ENCODE peak calls at places on chromosomes 4 and X, in ten cellular contexts. I, L, G, Q, C, B, E, T, M and D are unnamed samples.

GRCh38 chr4:80125252-80126177 is 52.5 kb upstream of the ANTXR2 start:
- DNase-seq in I (no peak), L (peak; percentile 18), G (no peak), Q (no peak), C (peak; percentile 28), B (peak; percentile 50), E (no peak), T (no peak), M (no peak), D (no peak)

GRCh38 chr4:41505161-41505653 is 32.8 kb upstream of the LIMCH1 start:
- DNase-seq in I (no peak), L (no peak), G (peak; percentile 67), Q (no peak), C (no peak), B (no peak), E (no peak), T (no peak), M (no peak), D (peak; percentile 57)

GRCh38 chr4:184503869-184504300 is 29.5 kb upstream of the IRF2 start:
- DNase-seq in I (no peak), L (no peak), G (no peak), Q (no peak), C (no peak), B (no peak), E (peak; percentile 82), T (no peak), M (no peak), D (no peak)

GRCh38 chr4:176270669-176271068 is 1.6 kb upstream of the ASB5 start:
- DNase-seq in I (no peak), L (peak; percentile 93), G (no peak), Q (no peak), C (no peak), B (no peak), E (no peak), T (peak; percentile 78), M (peak; percentile 83), D (no peak)

GRCh38 chrX:119942831-119943184 is 743 bp downstream of the NKAP start:
- DNase-seq in I (no peak), L (no peak), G (no peak), Q (no peak), C (peak; percentile 11), B (no peak), E (no peak), T (no peak), M (no peak), D (no peak)

GRCh38 chr4:145786261-145786660 is 106.3 kb downstream of the C4orf51 start:
- DNase-seq in I (no peak), L (no peak), G (no peak), Q (no peak), C (no peak), B (no peak), E (no peak), T (no peak), M (no peak), D (no peak)

GRCh38 chr4:21991050-21991449 is 42.5 kb upstream of the KCNIP4 start:
- DNase-seq in I (no peak), L (no peak), G (no peak), Q (no peak), C (no peak), B (no peak), E (no peak), T (peak; percentile 85), M (no peak), D (no peak)

GRCh38 chr4:123298798-123299197 is 97.8 kb upstream of the SPRY1 start:
- DNase-seq in I (no peak), L (no peak), G (no peak), Q (no peak), C (no peak), B (no peak), E (no peak), T (no peak), M (no peak), D (no peak)

GRCh38 chr4:792729-793108 is 33.2 kb downstream of the CPLX1 start:
- DNase-seq in I (no peak), L (no peak), G (no peak), Q (no peak), C (no peak), B (no peak), E (no peak), T (no peak), M (no peak), D (no peak)

GRCh38 chr4:123599920-123600394 is 203.4 kb downstream of the SPRY1 start:
- DNase-seq in I (peak; percentile 62), L (no peak), G (peak; percentile 24), Q (peak; percentile 93), C (peak; percentile 41), B (peak; percentile 73), E (no peak), T (peak; percentile 79), M (no peak), D (peak; percentile 84)

GRCh38 chr4:2831611-2832308 is 11.9 kb upstream of the ADD1 start:
- DNase-seq in I (peak; percentile 22), L (no peak), G (peak; percentile 23), Q (peak; percentile 83), C (no peak), B (no peak), E (no peak), T (peak; percentile 64), M (no peak), D (no peak)

GRCh38 chr4:140131663-140132229 is 22.2 kb downstream of the MAML3 start:
- DNase-seq in I (no peak), L (no peak), G (no peak), Q (no peak), C (no peak), B (no peak), E (no peak), T (no peak), M (no peak), D (no peak)

GRCh38 chr4:116878280-116878679 is 207.1 kb downstream of the TRAM1L1 start:
- DNase-seq in I (no peak), L (no peak), G (peak; percentile 2), Q (no peak), C (no peak), B (no peak), E (no peak), T (no peak), M (no peak), D (no peak)

GRCh38 chr4:9762823-9763475 is 18.5 kb upstream of the DRD5 start:
- DNase-seq in I (peak; percentile 51), L (peak; percentile 70), G (peak; percentile 59), Q (no peak), C (peak; percentile 40), B (peak; percentile 87), E (no peak), T (no peak), M (peak; percentile 45), D (no peak)
- TF ChIP-seq CTCF in I (peak; percentile 37), L (peak; percentile 89), G (peak; percentile 14), Q (peak; percentile 48), C (peak; percentile 70), B (peak; percentile 96), E (peak; percentile 61), T (peak; percentile 45), M (peak; percentile 67), D (peak; percentile 70)

DNA sequence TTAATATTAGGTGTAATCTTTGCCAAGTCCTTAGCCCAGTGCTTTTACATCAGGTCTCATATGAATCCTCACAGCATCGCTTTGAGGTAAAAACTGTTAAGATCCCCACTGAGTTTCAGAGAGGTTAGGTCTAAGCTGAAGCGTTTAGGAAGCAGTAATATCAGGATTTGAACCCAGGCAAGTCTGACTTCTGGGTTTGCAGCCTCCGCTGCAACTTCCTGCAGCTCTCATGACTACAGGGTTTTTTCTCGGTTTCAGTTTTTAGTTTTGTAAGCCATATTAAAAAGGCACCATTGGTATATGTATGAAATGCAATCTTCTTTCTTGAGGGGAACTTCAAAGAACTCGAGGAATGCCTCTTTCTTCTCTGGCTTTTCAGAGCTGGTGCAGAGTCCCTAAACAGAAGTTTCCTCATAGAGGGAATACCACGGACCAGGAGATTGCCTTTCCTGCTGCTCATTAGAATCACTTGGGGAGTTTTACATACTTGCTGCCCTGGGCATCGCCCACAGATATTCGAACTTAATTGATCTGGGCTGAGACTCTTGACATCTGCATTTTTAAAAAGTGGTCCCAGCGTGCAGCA is 6.5 kb downstream of the MTM1 start:
- DNase-seq in I (no peak), L (no peak), G (no peak), Q (no peak), C (no peak), B (no peak), E (no peak), T (no peak), M (no peak), D (no peak)
- H3K4me1 ChIP-seq in I (peaks cover 74% of the 10 kb centered on the region), L (peaks cover 21% of the 10 kb centered on the region), G (no peaks in the 10 kb centered on the region), Q (peaks cover 15% of the 10 kb centered on the region), C (no peaks in the 10 kb centered on the region), B (peaks cover 32% of the 10 kb centered on the region), E (peaks cover 26% of the 10 kb centered on the region), T (peaks cover 12% of the 10 kb centered on the region), M (peaks cover 59% of the 10 kb centered on the region), D (no peaks in the 10 kb centered on the region)

GRCh38 chrX:10130354-10130753 is 26.4 kb upstream of the CLCN4 start:
- DNase-seq in I (no peak), L (no peak), G (no peak), Q (no peak), C (no peak), B (no peak), E (no peak), T (no peak), M (no peak), D (no peak)

GRCh38 chrX:10126834-10127233 is 29.9 kb upstream of the CLCN4 start:
- DNase-seq in I (no peak), L (no peak), G (no peak), Q (no peak), C (no peak), B (no peak), E (no peak), T (no peak), M (no peak), D (no peak)

GRCh38 chrX:10126044-10126443 is 30.7 kb upstream of the CLCN4 start:
- DNase-seq in I (no peak), L (no peak), G (no peak), Q (no peak), C (no peak), B (no peak), E (no peak), T (no peak), M (no peak), D (no peak)

GRCh38 chrX:10129229-10129628 is 27.5 kb upstream of the CLCN4 start:
- DNase-seq in I (no peak), L (no peak), G (no peak), Q (no peak), C (no peak), B (no peak), E (no peak), T (no peak), M (no peak), D (no peak)

DNA sequence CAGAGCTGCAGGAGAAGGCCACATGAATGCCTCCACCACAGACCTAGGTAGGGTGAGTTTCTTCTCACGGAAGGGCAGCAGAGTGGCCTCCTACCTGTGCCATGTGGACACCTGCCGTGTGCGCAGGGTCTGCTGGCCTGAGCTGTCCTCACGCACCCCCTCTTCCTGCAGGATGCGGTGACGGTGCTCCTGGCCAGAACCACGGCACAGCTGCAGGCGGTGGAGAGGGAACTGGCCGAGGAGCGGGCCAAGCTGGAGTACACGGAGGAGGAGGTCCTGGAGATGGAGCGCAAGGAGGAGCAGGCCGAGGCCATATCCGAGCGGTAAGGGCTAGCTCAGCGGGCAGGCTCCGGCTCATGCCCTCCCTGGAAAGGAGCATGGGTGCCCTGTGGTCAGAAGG is 28.4 kb upstream of the CLCN4 start:
- DNase-seq in I (no peak), L (no peak), G (no peak), Q (no peak), C (no peak), B (no peak), E (no peak), T (no peak), M (no peak), D (no peak)
- TF ChIP-seq POLR2AphosphoS5 in I (no peak), L (no peak), G (no peak), Q (no peak), C (no peak), B (no peak), E (no peak), T (no peak), M (no peak), D (no peak)

GRCh38 chr4:125432078-125432477 is 117.3 kb downstream of the FAT4 start:
- DNase-seq in I (no peak), L (peak; percentile 1), G (no peak), Q (no peak), C (no peak), B (peak; percentile 74), E (no peak), T (no peak), M (no peak), D (no peak)
- TF ChIP-seq CTCF in I (no peak), L (no peak), G (peak; percentile 17), Q (no peak), C (no peak), B (peak; percentile 74), E (peak; percentile 5), T (no peak), M (peak; percentile 45), D (no peak)